ENCODE peak calls at places on chromosomes 3 and 15, in five cellular contexts. One of them, this sample, is unnamed.

GRCh38 chr3:10997196-10997595 is 4.6 kb downstream of the SLC6A1 start:
- DNase-seq in HCT116: no peak
- DNase-seq in HepG2: no peak
- DNase-seq in GM12878: no peak
- DNase-seq in H1: no peak
- DNase-seq in this sample: no peak

GRCh38 chr3:195260286-195260905 is 10.6 kb downstream of the XXYLT1 start:
- DNase-seq in HCT116: no peak
- DNase-seq in HepG2: no peak
- DNase-seq in GM12878: no peak
- DNase-seq in H1: peak
- DNase-seq in this sample: no peak

GRCh38 chr3:127915115-127915936 is at the start of gene KBTBD12:
- DNase-seq in HCT116: no peak
- DNase-seq in HepG2: no peak
- DNase-seq in GM12878: no peak
- DNase-seq in H1: peak
- DNase-seq in this sample: no peak

GRCh38 chr3:48593337-48593736 is 1.8 kb downstream of the COL7A1 start:
- DNase-seq in HCT116: no peak
- DNase-seq in HepG2: no peak
- DNase-seq in GM12878: no peak
- DNase-seq in H1: no peak
- DNase-seq in this sample: no peak

GRCh38 chr3:81443948-81444347 is 317.5 kb downstream of the GBE1 start:
- DNase-seq in HCT116: no peak
- DNase-seq in HepG2: no peak
- DNase-seq in GM12878: no peak
- DNase-seq in H1: no peak
- DNase-seq in this sample: no peak

GRCh38 chr15:69665641-69666091 is 213.0 kb downstream of the RPLP1 start:
- DNase-seq in HCT116: no peak
- DNase-seq in HepG2: no peak
- DNase-seq in GM12878: no peak
- DNase-seq in H1: no peak
- DNase-seq in this sample: no peak

GRCh38 chr15:101315736-101316135 is 20.7 kb upstream of the SNRPA1 start:
- DNase-seq in HCT116: no peak
- DNase-seq in HepG2: no peak
- DNase-seq in GM12878: no peak
- DNase-seq in H1: peak
- DNase-seq in this sample: no peak

GRCh38 chr3:60475096-60475495 is 776.2 kb downstream of the FHIT start:
- DNase-seq in HCT116: no peak
- DNase-seq in HepG2: no peak
- DNase-seq in GM12878: no peak
- DNase-seq in H1: no peak
- DNase-seq in this sample: no peak

GRCh38 chr3:177561365-177561764 is 364.1 kb upstream of the TBL1XR1 start:
- DNase-seq in HCT116: no peak
- DNase-seq in HepG2: no peak
- DNase-seq in GM12878: no peak
- DNase-seq in H1: no peak
- DNase-seq in this sample: no peak

GRCh38 chr15:52150043-52150825 is 37.7 kb upstream of the BCL2L10 start:
- DNase-seq in HCT116: no peak
- DNase-seq in HepG2: no peak
- DNase-seq in GM12878: no peak
- DNase-seq in H1: peak
- DNase-seq in this sample: no peak

GRCh38 chr3:115228266-115228665 is 81.2 kb upstream of the ZBTB20 start:
- DNase-seq in HCT116: no peak
- DNase-seq in HepG2: no peak
- DNase-seq in GM12878: no peak
- DNase-seq in H1: no peak
- DNase-seq in this sample: no peak

GRCh38 chr3:99848433-99848832 is 30.8 kb downstream of the CMSS1 start:
- DNase-seq in HCT116: no peak
- DNase-seq in HepG2: no peak
- DNase-seq in GM12878: no peak
- DNase-seq in H1: no peak
- DNase-seq in this sample: no peak

GRCh38 chr3:131530374-131530773 is 27.6 kb upstream of the MRPL3 start:
- DNase-seq in HCT116: no peak
- DNase-seq in HepG2: no peak
- DNase-seq in GM12878: no peak
- DNase-seq in H1: no peak
- DNase-seq in this sample: no peak

GRCh38 chr3:3778641-3779270 is 20.5 kb upstream of the LRRN1 start:
- DNase-seq in HCT116: no peak
- DNase-seq in HepG2: no peak
- DNase-seq in GM12878: no peak
- DNase-seq in H1: no peak
- DNase-seq in this sample: no peak

GRCh38 chr3:117144832-117145231 is 435.3 kb downstream of the TUSC7 start:
- DNase-seq in HCT116: no peak
- DNase-seq in HepG2: no peak
- DNase-seq in GM12878: no peak
- DNase-seq in H1: no peak
- DNase-seq in this sample: no peak

GRCh38 chr3:175433026-175433668 is 574.0 kb downstream of the NAALADL2 start:
- DNase-seq in HCT116: no peak
- DNase-seq in HepG2: no peak
- DNase-seq in GM12878: no peak
- DNase-seq in H1: no peak
- DNase-seq in this sample: peak

GRCh38 chr3:190321789-190322603 is at the start of gene CLDN1:
- DNase-seq in HCT116: peak
- DNase-seq in HepG2: peak
- DNase-seq in GM12878: no peak
- DNase-seq in H1: peak
- DNase-seq in this sample: peak

GRCh38 chr15:25090073-25090733 is 135.4 kb downstream of the SNRPN start:
- DNase-seq in HCT116: no peak
- DNase-seq in HepG2: no peak
- DNase-seq in GM12878: no peak
- DNase-seq in H1: no peak
- DNase-seq in this sample: no peak

GRCh38 chr3:123941150-123941941 is 19.7 kb downstream of the CCDC14 start:
- DNase-seq in HCT116: no peak
- DNase-seq in HepG2: no peak
- DNase-seq in GM12878: no peak
- DNase-seq in H1: no peak
- DNase-seq in this sample: no peak

GRCh38 chr3:72628065-72628464 is 220.2 kb downstream of the SHQ1 start:
- DNase-seq in HCT116: no peak
- DNase-seq in HepG2: no peak
- DNase-seq in GM12878: no peak
- DNase-seq in H1: no peak
- DNase-seq in this sample: peak

GRCh38 chr15:77014137-77015081 is 19.5 kb downstream of the PSTPIP1 start:
- DNase-seq in HCT116: no peak
- DNase-seq in HepG2: no peak
- DNase-seq in GM12878: no peak
- DNase-seq in H1: no peak
- DNase-seq in this sample: no peak

GRCh38 chr3:134078169-134078821 is 48.6 kb upstream of the SLCO2A1 start:
- DNase-seq in HCT116: no peak
- DNase-seq in HepG2: no peak
- DNase-seq in GM12878: no peak
- DNase-seq in H1: peak
- DNase-seq in this sample: no peak

GRCh38 chr3:38038447-38038911 is 529 bp upstream of the DLEC1 start:
- DNase-seq in HCT116: no peak
- DNase-seq in HepG2: no peak
- DNase-seq in GM12878: no peak
- DNase-seq in H1: no peak
- DNase-seq in this sample: no peak

GRCh38 chr3:107523361-107524213 is 825 bp downstream of the BBX start:
- DNase-seq in HCT116: no peak
- DNase-seq in HepG2: peak
- DNase-seq in GM12878: no peak
- DNase-seq in H1: peak
- DNase-seq in this sample: no peak

GRCh38 chr15:66108483-66109270 is 144.9 kb downstream of the MEGF11 start:
- DNase-seq in HCT116: no peak
- DNase-seq in HepG2: no peak
- DNase-seq in GM12878: no peak
- DNase-seq in H1: no peak
- DNase-seq in this sample: no peak

GRCh38 chr3:70861855-70862254 is 549.4 kb upstream of the MDFIC2 start:
- DNase-seq in HCT116: no peak
- DNase-seq in HepG2: no peak
- DNase-seq in GM12878: no peak
- DNase-seq in H1: no peak
- DNase-seq in this sample: no peak

GRCh38 chr3:165874663-165875489 is 37.7 kb upstream of the BCHE start:
- DNase-seq in HCT116: peak
- DNase-seq in HepG2: peak
- DNase-seq in GM12878: no peak
- DNase-seq in H1: no peak
- DNase-seq in this sample: no peak

GRCh38 chr15:35669021-35669420 is 123.1 kb upstream of the DPH6 start:
- DNase-seq in HCT116: no peak
- DNase-seq in HepG2: no peak
- DNase-seq in GM12878: no peak
- DNase-seq in H1: no peak
- DNase-seq in this sample: no peak

GRCh38 chr3:11211531-11212300 is 57.4 kb downstream of the HRH1 start:
- DNase-seq in HCT116: no peak
- DNase-seq in HepG2: no peak
- DNase-seq in GM12878: no peak
- DNase-seq in H1: no peak
- DNase-seq in this sample: no peak

GRCh38 chr3:183285318-183285717 is 32.3 kb downstream of the B3GNT5 start:
- DNase-seq in HCT116: no peak
- DNase-seq in HepG2: no peak
- DNase-seq in GM12878: no peak
- DNase-seq in H1: no peak
- DNase-seq in this sample: no peak

GRCh38 chr3:183283886-183284285 is 30.8 kb downstream of the B3GNT5 start:
- DNase-seq in HCT116: no peak
- DNase-seq in HepG2: no peak
- DNase-seq in GM12878: no peak
- DNase-seq in H1: no peak
- DNase-seq in this sample: no peak

GRCh38 chr3:183284570-183284969 is 31.5 kb downstream of the B3GNT5 start:
- DNase-seq in HCT116: no peak
- DNase-seq in HepG2: no peak
- DNase-seq in GM12878: no peak
- DNase-seq in H1: no peak
- DNase-seq in this sample: no peak

GRCh38 chr3:183287301-183287971 is 34.4 kb downstream of the B3GNT5 start:
- DNase-seq in HCT116: no peak
- DNase-seq in HepG2: no peak
- DNase-seq in GM12878: no peak
- DNase-seq in H1: no peak
- DNase-seq in this sample: no peak

GRCh38 chr3:183285828-183286457 is 32.9 kb downstream of the B3GNT5 start:
- DNase-seq in HCT116: peak
- DNase-seq in HepG2: peak
- DNase-seq in GM12878: peak
- DNase-seq in H1: no peak
- DNase-seq in this sample: peak
- TF ChIP-seq JUND in HCT116: peak
- TF ChIP-seq JUND in HepG2: no peak
- TF ChIP-seq JUND in GM12878: peak
- TF ChIP-seq JUND in H1: no peak
- TF ChIP-seq JUND in this sample: no peak

DNA sequence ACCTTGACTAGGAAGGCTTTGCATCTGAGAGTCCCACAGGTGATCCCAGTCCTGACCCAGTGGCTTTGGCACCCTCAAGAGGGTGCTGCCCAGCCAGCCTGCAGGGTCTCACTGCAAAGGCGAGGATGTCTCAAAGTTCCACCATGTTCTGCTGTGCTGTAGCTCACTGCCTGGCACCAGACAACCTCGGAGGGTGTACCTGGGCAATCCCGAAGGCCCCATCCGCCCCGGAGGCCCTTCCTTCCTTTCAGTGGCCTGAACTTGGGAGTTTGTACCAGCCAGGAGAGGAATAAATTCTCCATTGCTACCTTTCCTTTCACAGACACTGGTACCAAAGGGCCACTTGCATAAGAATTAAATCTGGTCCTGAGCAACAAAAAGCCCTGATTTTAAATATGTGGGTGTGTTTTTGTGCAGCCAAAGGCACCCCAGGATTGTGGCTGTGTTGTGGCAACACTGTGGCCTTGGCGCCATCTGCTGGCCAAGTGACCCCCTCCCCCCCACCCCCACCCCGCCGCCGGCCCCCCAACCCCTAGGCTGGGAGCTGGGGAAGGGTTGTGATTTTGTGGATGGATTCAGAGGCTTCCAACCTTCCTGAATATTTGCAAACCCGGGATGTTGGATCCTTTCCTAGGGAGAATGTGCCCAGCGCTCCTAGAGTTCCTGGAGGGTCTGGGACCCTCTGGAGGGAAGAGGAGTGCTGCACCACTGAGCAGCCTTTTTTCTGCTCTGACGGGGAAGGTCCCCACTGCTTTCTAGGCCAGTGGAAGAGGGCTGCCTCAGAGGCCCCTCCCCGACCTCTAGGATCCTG is 9.7 kb upstream of the PTPN23 start:
- DNase-seq in HCT116: no peak
- DNase-seq in HepG2: no peak
- DNase-seq in GM12878: no peak
- DNase-seq in H1: peak
- DNase-seq in this sample: no peak
- TF ChIP-seq JUND in HCT116: no peak
- TF ChIP-seq JUND in HepG2: no peak
- TF ChIP-seq JUND in GM12878: no peak
- TF ChIP-seq JUND in H1: no peak
- TF ChIP-seq JUND in this sample: no peak

GRCh38 chr3:16461463-16462245 is 51.8 kb downstream of the RFTN1 start:
- DNase-seq in HCT116: no peak
- DNase-seq in HepG2: no peak
- DNase-seq in GM12878: no peak
- DNase-seq in H1: no peak
- DNase-seq in this sample: no peak
- TF ChIP-seq JUND in HCT116: no peak
- TF ChIP-seq JUND in HepG2: no peak
- TF ChIP-seq JUND in GM12878: no peak
- TF ChIP-seq JUND in H1: no peak
- TF ChIP-seq JUND in this sample: no peak

GRCh38 chr3:141367038-141367730 is 1.1 kb upstream of the ZBTB38 start:
- DNase-seq in HCT116: peak
- DNase-seq in HepG2: no peak
- DNase-seq in GM12878: no peak
- DNase-seq in H1: no peak
- DNase-seq in this sample: peak

GRCh38 chr3:141368062-141368924 is at the start of gene ZBTB38:
- DNase-seq in HCT116: peak
- DNase-seq in HepG2: peak
- DNase-seq in GM12878: no peak
- DNase-seq in H1: peak
- DNase-seq in this sample: peak

GRCh38 chr3:141365206-141365605 is 3.1 kb upstream of the ZBTB38 start:
- DNase-seq in HCT116: no peak
- DNase-seq in HepG2: no peak
- DNase-seq in GM12878: no peak
- DNase-seq in H1: no peak
- DNase-seq in this sample: no peak

GRCh38 chr3:141368925-141369794 is 856 bp downstream of the ZBTB38 start:
- DNase-seq in HCT116: no peak
- DNase-seq in HepG2: no peak
- DNase-seq in GM12878: no peak
- DNase-seq in H1: no peak
- DNase-seq in this sample: no peak

GRCh38 chr3:141366285-141367037 is 1.8 kb upstream of the ZBTB38 start:
- DNase-seq in HCT116: peak
- DNase-seq in HepG2: peak
- DNase-seq in GM12878: no peak
- DNase-seq in H1: no peak
- DNase-seq in this sample: peak
- TF ChIP-seq JUND in HCT116: no peak
- TF ChIP-seq JUND in HepG2: no peak
- TF ChIP-seq JUND in GM12878: no peak
- TF ChIP-seq JUND in H1: no peak
- TF ChIP-seq JUND in this sample: peak